ENCODE peak calls at places on chromosome 1, in seven cellular contexts. One of them, this sample, is unnamed.

GRCh38 chr1:31412732-31413404 is at the start of gene SERINC2:
- DNase-seq in HCT116: no peak
- DNase-seq in transverse colon: peak; percentile 63
- DNase-seq in spleen: peak; percentile 76
- DNase-seq in vagina: no peak
- DNase-seq in esophagus muscularis mucosa: no peak
- DNase-seq in suprapubic skin: no peak
- DNase-seq in this sample: peak; percentile 39

GRCh38 chr1:190808035-190808434 is 330.4 kb upstream of the BRINP3 start:
- DNase-seq in vagina: no peak
- DNase-seq in spleen: no peak
- DNase-seq in esophagus muscularis mucosa: no peak
- DNase-seq in suprapubic skin: no peak
- DNase-seq in HCT116: no peak
- DNase-seq in transverse colon: no peak
- DNase-seq in this sample: no peak

GRCh38 chr1:176073524-176074157 is 133.4 kb downstream of the COP1 start:
- DNase-seq in suprapubic skin: no peak
- DNase-seq in esophagus muscularis mucosa: no peak
- DNase-seq in vagina: no peak
- DNase-seq in spleen: no peak
- DNase-seq in transverse colon: no peak
- DNase-seq in HCT116: peak; percentile 52
- DNase-seq in this sample: peak; percentile 35

GRCh38 chr1:118988186-118989005 is at the start of gene TBX15:
- DNase-seq in vagina: peak; percentile 71
- DNase-seq in transverse colon: no peak
- DNase-seq in HCT116: no peak
- DNase-seq in suprapubic skin: no peak
- DNase-seq in esophagus muscularis mucosa: no peak
- DNase-seq in spleen: no peak
- DNase-seq in this sample: no peak

GRCh38 chr1:36751525-36751924 is 268.8 kb upstream of the CSF3R start:
- DNase-seq in esophagus muscularis mucosa: no peak
- DNase-seq in suprapubic skin: no peak
- DNase-seq in HCT116: no peak
- DNase-seq in spleen: no peak
- DNase-seq in transverse colon: no peak
- DNase-seq in vagina: no peak
- DNase-seq in this sample: no peak

GRCh38 chr1:221704291-221704690 is 37.6 kb downstream of the DUSP10 start:
- DNase-seq in suprapubic skin: no peak
- DNase-seq in spleen: no peak
- DNase-seq in vagina: no peak
- DNase-seq in HCT116: no peak
- DNase-seq in transverse colon: no peak
- DNase-seq in esophagus muscularis mucosa: no peak
- DNase-seq in this sample: no peak

GRCh38 chr1:204873714-204874113 is 3.1 kb downstream of the NFASC start:
- DNase-seq in HCT116: no peak
- DNase-seq in transverse colon: no peak
- DNase-seq in vagina: no peak
- DNase-seq in esophagus muscularis mucosa: no peak
- DNase-seq in spleen: no peak
- DNase-seq in suprapubic skin: no peak
- DNase-seq in this sample: no peak

GRCh38 chr1:113031060-113031933 is 41.7 kb upstream of the LRIG2 start:
- DNase-seq in vagina: no peak
- DNase-seq in transverse colon: no peak
- DNase-seq in suprapubic skin: no peak
- DNase-seq in spleen: no peak
- DNase-seq in esophagus muscularis mucosa: no peak
- DNase-seq in HCT116: no peak
- DNase-seq in this sample: no peak

GRCh38 chr1:214664656-214665433 is 61.9 kb downstream of the CENPF start:
- DNase-seq in esophagus muscularis mucosa: no peak
- DNase-seq in vagina: no peak
- DNase-seq in spleen: no peak
- DNase-seq in HCT116: no peak
- DNase-seq in suprapubic skin: no peak
- DNase-seq in transverse colon: no peak
- DNase-seq in this sample: no peak

GRCh38 chr1:63327417-63328139 is 5.2 kb downstream of the FOXD3 start:
- DNase-seq in spleen: peak; percentile 82
- DNase-seq in suprapubic skin: no peak
- DNase-seq in esophagus muscularis mucosa: no peak
- DNase-seq in HCT116: peak; percentile 60
- DNase-seq in transverse colon: peak; percentile 64
- DNase-seq in vagina: no peak
- DNase-seq in this sample: no peak

GRCh38 chr1:229529639-229530038 is 21.5 kb upstream of the NUP133 start:
- DNase-seq in esophagus muscularis mucosa: peak; percentile 57
- DNase-seq in suprapubic skin: no peak
- DNase-seq in spleen: peak; percentile 71
- DNase-seq in HCT116: no peak
- DNase-seq in transverse colon: no peak
- DNase-seq in vagina: no peak
- DNase-seq in this sample: no peak

GRCh38 chr1:183840140-183840539 is 35.2 kb downstream of the RGL1 start:
- DNase-seq in spleen: no peak
- DNase-seq in HCT116: peak; percentile 4
- DNase-seq in suprapubic skin: no peak
- DNase-seq in esophagus muscularis mucosa: no peak
- DNase-seq in vagina: no peak
- DNase-seq in transverse colon: no peak
- DNase-seq in this sample: no peak

GRCh38 chr1:30679201-30679975 is 44.0 kb downstream of the MATN1 start:
- DNase-seq in esophagus muscularis mucosa: no peak
- DNase-seq in suprapubic skin: no peak
- DNase-seq in vagina: no peak
- DNase-seq in HCT116: no peak
- DNase-seq in spleen: peak; percentile 54
- DNase-seq in transverse colon: no peak
- DNase-seq in this sample: no peak

GRCh38 chr1:235181561-235182245 is 20.7 kb upstream of the RBM34 start:
- DNase-seq in spleen: no peak
- DNase-seq in suprapubic skin: no peak
- DNase-seq in esophagus muscularis mucosa: no peak
- DNase-seq in vagina: no peak
- DNase-seq in transverse colon: no peak
- DNase-seq in HCT116: no peak
- DNase-seq in this sample: no peak

GRCh38 chr1:235180916-235181315 is 19.9 kb upstream of the RBM34 start:
- DNase-seq in spleen: no peak
- DNase-seq in HCT116: no peak
- DNase-seq in esophagus muscularis mucosa: no peak
- DNase-seq in transverse colon: no peak
- DNase-seq in suprapubic skin: no peak
- DNase-seq in vagina: no peak
- DNase-seq in this sample: no peak

GRCh38 chr1:235176486-235176885 is 15.4 kb upstream of the RBM34 start:
- DNase-seq in esophagus muscularis mucosa: no peak
- DNase-seq in suprapubic skin: no peak
- DNase-seq in transverse colon: no peak
- DNase-seq in vagina: no peak
- DNase-seq in HCT116: no peak
- DNase-seq in spleen: no peak
- DNase-seq in this sample: no peak
- H3K4me3 ChIP-seq in esophagus muscularis mucosa: no peak overlapping the region
- H3K4me3 ChIP-seq in suprapubic skin: no peak overlapping the region
- H3K4me3 ChIP-seq in transverse colon: no peak overlapping the region
- H3K4me3 ChIP-seq in vagina: no peak overlapping the region
- H3K4me3 ChIP-seq in HCT116: no peak overlapping the region
- H3K4me3 ChIP-seq in spleen: no peak overlapping the region
- H3K4me3 ChIP-seq in this sample: no peak overlapping the region

GRCh38 chr1:116377564-116378529 is 4.8 kb downstream of the ATP1A1 start:
- DNase-seq in HCT116: no peak
- DNase-seq in spleen: no peak
- DNase-seq in esophagus muscularis mucosa: no peak
- DNase-seq in suprapubic skin: no peak
- DNase-seq in transverse colon: peak; percentile 39
- DNase-seq in vagina: no peak
- DNase-seq in this sample: peak; percentile 61
- TF ChIP-seq POLR2A in HCT116: no peak
- TF ChIP-seq POLR2A in spleen: no peak
- TF ChIP-seq POLR2A in esophagus muscularis mucosa: peak; percentile 12
- TF ChIP-seq POLR2A in suprapubic skin: no peak
- TF ChIP-seq POLR2A in transverse colon: peak; percentile 31
- TF ChIP-seq POLR2A in vagina: no peak
- TF ChIP-seq POLR2A in this sample: no peak

GRCh38 chr1:53120659-53121058 is 21.8 kb downstream of the SLC1A7 start:
- DNase-seq in vagina: no peak
- DNase-seq in transverse colon: no peak
- DNase-seq in esophagus muscularis mucosa: no peak
- DNase-seq in spleen: no peak
- DNase-seq in suprapubic skin: no peak
- DNase-seq in HCT116: no peak
- DNase-seq in this sample: no peak
- TF ChIP-seq POLR2AphosphoS5 in vagina: no peak
- TF ChIP-seq POLR2AphosphoS5 in transverse colon: no peak
- TF ChIP-seq POLR2AphosphoS5 in esophagus muscularis mucosa: no peak
- TF ChIP-seq POLR2AphosphoS5 in spleen: no peak
- TF ChIP-seq POLR2AphosphoS5 in suprapubic skin: no peak
- TF ChIP-seq POLR2AphosphoS5 in HCT116: no peak
- TF ChIP-seq POLR2AphosphoS5 in this sample: no peak

GRCh38 chr1:6282577-6283270 is 21.8 kb upstream of the GPR153 start:
- DNase-seq in esophagus muscularis mucosa: no peak
- DNase-seq in HCT116: no peak
- DNase-seq in suprapubic skin: no peak
- DNase-seq in vagina: no peak
- DNase-seq in transverse colon: no peak
- DNase-seq in spleen: no peak
- DNase-seq in this sample: no peak
- H3K4me3 ChIP-seq in esophagus muscularis mucosa: no peak overlapping the region
- H3K4me3 ChIP-seq in HCT116: no peak overlapping the region
- H3K4me3 ChIP-seq in suprapubic skin: no peak overlapping the region
- H3K4me3 ChIP-seq in vagina: no peak overlapping the region
- H3K4me3 ChIP-seq in transverse colon: no peak overlapping the region
- H3K4me3 ChIP-seq in spleen: no peak overlapping the region
- H3K4me3 ChIP-seq in this sample: no peak overlapping the region

DNA sequence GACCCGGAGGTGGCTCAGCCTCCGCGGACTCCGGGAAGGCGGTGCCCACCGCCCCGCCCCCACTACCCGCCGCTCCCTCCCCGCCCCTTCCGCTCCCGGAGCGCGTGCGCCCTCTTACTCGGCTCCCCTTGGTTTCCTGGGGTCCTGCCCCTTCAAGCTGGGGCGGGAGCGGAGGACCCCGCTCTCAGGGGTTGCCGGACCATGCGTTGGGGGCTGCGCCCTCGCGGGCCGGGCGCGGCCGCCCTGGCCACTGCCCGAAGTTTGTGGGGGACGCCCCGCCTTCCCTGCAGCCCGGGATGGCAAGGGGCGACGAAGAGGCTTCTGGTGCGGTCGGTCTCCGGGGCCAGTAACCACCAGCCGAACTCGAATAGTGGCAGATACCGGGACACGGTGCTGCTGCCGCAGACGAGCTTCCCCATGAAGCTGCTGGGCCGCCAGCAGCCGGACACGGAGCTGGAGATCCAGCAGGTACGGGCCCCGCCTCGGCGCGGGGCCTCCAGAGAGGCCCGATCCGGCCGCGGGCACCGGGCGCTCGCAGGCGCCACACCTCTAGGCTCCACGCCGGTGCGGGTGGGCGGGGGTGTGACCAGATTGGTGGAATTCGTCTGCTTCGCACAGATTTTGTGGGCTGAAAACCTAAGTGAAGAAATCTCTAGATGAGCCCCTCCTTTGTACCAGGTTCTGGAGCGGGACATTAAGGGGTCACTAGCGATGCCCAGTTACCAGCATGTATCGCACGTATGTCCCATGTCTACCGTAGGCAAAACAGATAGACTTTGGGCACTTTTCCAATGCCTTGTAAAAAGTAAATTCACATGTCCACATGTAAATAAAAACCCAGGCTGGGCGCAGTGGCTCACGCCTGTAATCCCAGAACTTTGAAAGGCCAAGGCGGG is at the start of gene IARS2:
- DNase-seq in vagina: peak; percentile 87
- DNase-seq in HCT116: peak; percentile 70
- DNase-seq in transverse colon: peak; percentile 93
- DNase-seq in spleen: peak; percentile 97
- DNase-seq in esophagus muscularis mucosa: peak; percentile 95
- DNase-seq in suprapubic skin: peak; percentile 93
- DNase-seq in this sample: peak; percentile 80
- TF ChIP-seq POLR2A in vagina: peak; percentile 12
- TF ChIP-seq POLR2A in HCT116: peak; percentile 69
- TF ChIP-seq POLR2A in transverse colon: peak; percentile 62
- TF ChIP-seq POLR2A in spleen: peak; percentile 63
- TF ChIP-seq POLR2A in esophagus muscularis mucosa: no peak
- TF ChIP-seq POLR2A in suprapubic skin: no peak
- TF ChIP-seq POLR2A in this sample: peak; percentile 54

This sample was measured in prostate gland.